ENCODE peak calls at places on chromosomes 4 and X, in four cellular contexts. N, P, R and J are unnamed samples.

GRCh38 chrX:46327229-46328081 is 217.8 kb downstream of the ZNF674 start:
- DNase-seq in N (no peak), P (no peak), R (peak; percentile 34), J (peak; percentile 94)

GRCh38 chrX:140765043-140765784 is 55.7 kb downstream of the LINC00632 start:
- DNase-seq in N (no peak), P (no peak), R (peak; percentile 22), J (peak; percentile 50)

GRCh38 chrX:154135458-154136229 is 8.4 kb upstream of the OPN1LW start:
- DNase-seq in N (no peak), P (no peak), R (no peak), J (peak; percentile 68)

GRCh38 chrX:41317487-41318208 is 16.3 kb upstream of the DDX3X start:
- DNase-seq in N (no peak), P (no peak), R (no peak), J (no peak)

GRCh38 chr4:53421791-53422190 is 44.4 kb downstream of the FIP1L1 start:
- DNase-seq in N (no peak), P (no peak), R (no peak), J (no peak)

GRCh38 chrX:139724626-139725025 is 16.7 kb upstream of the MCF2 start:
- DNase-seq in N (no peak), P (no peak), R (no peak), J (no peak)

GRCh38 chr4:153004106-153004881 is 68.2 kb downstream of the FHDC1 start:
- DNase-seq in N (no peak), P (no peak), R (no peak), J (no peak)

GRCh38 chr4:958314-958665 is 15.1 kb downstream of the DGKQ start:
- DNase-seq in N (no peak), P (no peak), R (no peak), J (no peak)

GRCh38 chr4:147498031-147498700 is 17.3 kb downstream of the EDNRA start:
- DNase-seq in N (no peak), P (no peak), R (no peak), J (peak; percentile 64)

GRCh38 chrX:118633530-118633929 is 93.9 kb upstream of the IL13RA1 start:
- DNase-seq in N (no peak), P (no peak), R (no peak), J (no peak)

GRCh38 chr4:145234086-145234694 is 53.8 kb upstream of the OTUD4 start:
- DNase-seq in N (peak; percentile 32), P (peak; percentile 16), R (peak; percentile 25), J (peak; percentile 41)

GRCh38 chrX:120269379-120270035 is 18.9 kb downstream of the ZBTB33 start:
- DNase-seq in N (no peak), P (no peak), R (no peak), J (no peak)

GRCh38 chr4:69323284-69323683 is 43.0 kb downstream of the UGT2B28 start:
- DNase-seq in N (no peak), P (no peak), R (no peak), J (no peak)

GRCh38 chrX:150690126-150690525 is 3.1 kb upstream of the MTMR1 start:
- DNase-seq in N (no peak), P (no peak), R (no peak), J (peak; percentile 99)

GRCh38 chr4:174496631-174497442 is 25.5 kb downstream of the HPGD start:
- DNase-seq in N (no peak), P (no peak), R (no peak), J (no peak)

GRCh38 chrX:136028383-136028984 is 43.2 kb downstream of the SLC9A6 start:
- DNase-seq in N (no peak), P (no peak), R (no peak), J (peak; percentile 78)

GRCh38 chrX:30973784-30974427 is 84.9 kb upstream of the TAB3 start:
- DNase-seq in N (no peak), P (no peak), R (no peak), J (no peak)

GRCh38 chr4:188869581-188869980 is 730.3 kb downstream of the TRIML1 start:
- DNase-seq in N (no peak), P (no peak), R (no peak), J (no peak)

GRCh38 chr4:113738251-113738650 is 23.3 kb downstream of the CAMK2D start:
- DNase-seq in N (no peak), P (no peak), R (no peak), J (peak; percentile 8)

GRCh38 chr4:142845293-142846070 is 619 bp downstream of the INPP4B start:
- DNase-seq in N (no peak), P (no peak), R (peak; percentile 26), J (peak; percentile 27)

GRCh38 chr4:86831262-86832090 is 17.7 kb downstream of the SLC10A6 start:
- DNase-seq in N (no peak), P (no peak), R (no peak), J (peak; percentile 96)

GRCh38 chrX:71652405-71652804 is 14.9 kb upstream of the LOC101059915 start:
- DNase-seq in N (peak; percentile 14), P (no peak), R (no peak), J (peak; percentile 60)

GRCh38 chr4:154364012-154364863 is 127.4 kb downstream of the DCHS2 start:
- DNase-seq in N (no peak), P (no peak), R (peak; percentile 36), J (no peak)

GRCh38 chrX:35098419-35098818 is 155.8 kb downstream of the FAM47B start:
- DNase-seq in N (no peak), P (no peak), R (no peak), J (no peak)

GRCh38 chrX:125132274-125132673 is 187.4 kb upstream of the TEX13C start:
- DNase-seq in N (no peak), P (no peak), R (no peak), J (no peak)

GRCh38 chr4:120720354-120720753 is 202.2 kb downstream of the PRDM5 start:
- DNase-seq in N (no peak), P (no peak), R (no peak), J (no peak)

GRCh38 chr4:100017627-100018310 is 67.7 kb upstream of the H2AZ1 start:
- DNase-seq in N (no peak), P (no peak), R (no peak), J (peak; percentile 11)

GRCh38 chr4:176123710-176124407 is 58.2 kb downstream of the WDR17 start:
- DNase-seq in N (no peak), P (peak; percentile 10), R (peak; percentile 32), J (peak; percentile 30)

GRCh38 chrX:33175201-33175600 is 36.1 kb downstream of the DMD start:
- DNase-seq in N (no peak), P (no peak), R (no peak), J (no peak)

GRCh38 chr4:80017125-80017854 is 55.7 kb downstream of the ANTXR2 start:
- DNase-seq in N (no peak), P (no peak), R (no peak), J (peak; percentile 79)

GRCh38 chr4:86755388-86755787 is 93.8 kb downstream of the SLC10A6 start:
- DNase-seq in N (no peak), P (no peak), R (no peak), J (no peak)

GRCh38 chr4:152038238-152038637 is 277.4 kb upstream of the GATB start:
- DNase-seq in N (no peak), P (no peak), R (no peak), J (peak; percentile 83)

GRCh38 chr4:56874166-56874565 is 33.5 kb upstream of the REST start:
- DNase-seq in N (no peak), P (no peak), R (no peak), J (no peak)

GRCh38 chrX:110420771-110421498 is 62.3 kb downstream of the RTL9 start:
- DNase-seq in N (no peak), P (no peak), R (no peak), J (peak; percentile 41)

GRCh38 chr4:110904435-110905050 is 281.7 kb upstream of the PITX2 start:
- DNase-seq in N (no peak), P (no peak), R (no peak), J (peak; percentile 32)